ENCODE peak calls at places on chromosomes 16 and 17, in nine cellular contexts. V is esophagus squamous epithelium, A is A549, J is IMR-90, E is adrenal gland, X is HCT116, R is uterus, Q is Peyer's patch, N is GM12891. L is an unnamed sample.
A peak's percentile ranks its signal among the peaks of the same experiment; 100 is the strongest.

GRCh38 chr17:81285894-81286293 is 9.2 kb downstream of the SLC38A10 start:
- DNase-seq in R (no peak), Q (no peak), E (no peak), A (no peak), V (no peak), X (no peak), N (no peak), J (no peak), L (no peak)

GRCh38 chr16:66344533-66345145 is 21.9 kb upstream of the CDH5 start:
- DNase-seq in J (peak; percentile 48), X (no peak), E (peak; percentile 35), V (no peak), A (peak; percentile 31), R (no peak), N (no peak), Q (no peak), L (no peak)

GRCh38 chr16:88686439-88687253 is at the start of gene SNAI3:
- DNase-seq in X (peak; percentile 51), A (peak; percentile 63), Q (peak; percentile 96), N (peak; percentile 95), R (peak; percentile 58), V (no peak), E (peak; percentile 76), J (peak; percentile 24), L (peak; percentile 93)

GRCh38 chr17:59633658-59634359 is 14.1 kb downstream of the CLTC start:
- DNase-seq in V (no peak), R (no peak), A (no peak), X (no peak), J (no peak), Q (no peak), N (no peak), E (no peak), L (no peak)

GRCh38 chr16:19515765-19516164 is 6.1 kb downstream of the GDE1 start:
- DNase-seq in A (no peak), J (peak; percentile 50), X (no peak), N (no peak), V (no peak), R (no peak), Q (no peak), E (no peak), L (no peak)

GRCh38 chr16:74076568-74076967 is 220.0 kb upstream of the PSMD7 start:
- DNase-seq in E (no peak), V (no peak), X (no peak), N (no peak), Q (no peak), A (no peak), J (no peak), R (no peak), L (no peak)

GRCh38 chr16:528111-529011 is 849 bp downstream of the CAPN15 start:
- DNase-seq in R (peak; percentile 44), X (no peak), E (peak; percentile 43), A (peak; percentile 36), Q (peak; percentile 85), N (no peak), J (peak; percentile 61), V (no peak), L (peak; percentile 80)

GRCh38 chr17:1800240-1800639 is 29.5 kb downstream of the SMYD4 start:
- DNase-seq in Q (no peak), J (no peak), X (no peak), N (no peak), E (no peak), A (no peak), R (peak; percentile 8), V (no peak), L (no peak)

GRCh38 chr16:19578378-19578851 is 22.9 kb downstream of the VPS35L start:
- DNase-seq in R (no peak), V (no peak), N (no peak), X (no peak), Q (no peak), E (no peak), A (no peak), J (no peak), L (no peak)

GRCh38 chr17:37512442-37513070 is 22.9 kb downstream of the DUSP14 start:
- DNase-seq in E (no peak), N (no peak), A (no peak), X (no peak), Q (no peak), V (no peak), J (no peak), R (no peak), L (no peak)

GRCh38 chr17:21002309-21003006 is 40.4 kb downstream of the USP22 start:
- DNase-seq in R (no peak), J (no peak), X (no peak), E (no peak), N (no peak), A (no peak), Q (no peak), V (no peak), L (no peak)

GRCh38 chr16:51164167-51164566 is 13.1 kb upstream of the SALL1 start:
- DNase-seq in X (no peak), V (no peak), A (no peak), R (no peak), E (no peak), Q (no peak), N (no peak), J (peak; percentile 67), L (no peak)

GRCh38 chr17:9726291-9726690 is 65.1 kb downstream of the DHRS7C start:
- DNase-seq in V (no peak), X (no peak), Q (no peak), A (no peak), R (no peak), E (no peak), J (no peak), N (no peak), L (no peak)

GRCh38 chr17:61284174-61284573 is 115.5 kb upstream of the TBX2 start:
- DNase-seq in J (peak; percentile 93), V (no peak), X (no peak), N (no peak), A (no peak), R (no peak), Q (no peak), E (no peak), L (no peak)

GRCh38 chr17:2025220-2025621 is at the start of gene RTN4RL1:
- DNase-seq in J (no peak), R (peak; percentile 65), Q (peak; percentile 60), E (peak; percentile 91), X (peak; percentile 74), A (peak; percentile 80), N (peak; percentile 63), V (no peak), L (no peak)

GRCh38 chr16:24978370-24978914 is 36.7 kb downstream of the ARHGAP17 start:
- DNase-seq in A (no peak), R (no peak), Q (no peak), N (no peak), J (no peak), E (no peak), X (no peak), V (no peak), L (no peak)

DNA sequence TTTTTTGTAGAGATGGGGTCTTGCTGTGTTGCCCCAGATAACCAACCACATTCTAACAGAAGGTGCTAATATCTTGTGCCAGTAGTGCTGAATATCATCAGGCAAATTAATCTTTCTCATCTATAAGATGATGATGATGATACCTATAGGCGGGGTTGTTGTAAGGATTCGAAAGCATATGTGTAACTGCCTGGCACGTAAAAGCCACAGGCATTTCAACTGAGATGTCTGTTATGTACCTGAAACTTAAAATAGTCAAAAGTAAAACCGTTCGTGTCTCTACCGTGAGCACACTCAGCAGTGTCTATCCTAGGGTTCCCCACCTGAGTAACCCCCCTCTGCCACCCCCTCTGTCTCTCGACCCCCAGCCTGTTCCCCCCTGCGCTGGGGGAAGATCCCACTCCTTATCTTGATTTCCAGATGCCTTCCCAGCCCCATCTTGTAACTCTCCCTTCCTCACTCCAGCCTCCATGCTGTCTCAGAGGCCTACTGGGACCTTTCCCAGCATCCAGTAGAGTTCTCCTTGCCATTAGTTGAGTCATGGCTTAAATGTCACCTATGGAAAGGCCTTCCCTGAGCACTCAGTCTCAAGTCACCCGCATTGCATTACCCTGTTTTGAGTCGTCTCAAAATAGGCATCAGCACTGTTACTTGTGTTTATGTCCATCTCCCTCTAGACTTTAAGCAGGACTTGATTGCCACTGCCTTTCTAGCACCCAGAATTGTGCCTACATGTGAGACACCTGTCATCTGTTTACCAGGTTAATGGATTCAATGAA is 34.1 kb downstream of the CDRT15 start:
- DNase-seq in Q (no peak), A (no peak), X (no peak), E (no peak), V (no peak), R (no peak), J (no peak), N (no peak), L (no peak)
- TF ChIP-seq POLR2A in Q (no peak), A (no peak), X (no peak), E (no peak), V (no peak), R (no peak), J (no peak), N (no peak), L (no peak)

DNA sequence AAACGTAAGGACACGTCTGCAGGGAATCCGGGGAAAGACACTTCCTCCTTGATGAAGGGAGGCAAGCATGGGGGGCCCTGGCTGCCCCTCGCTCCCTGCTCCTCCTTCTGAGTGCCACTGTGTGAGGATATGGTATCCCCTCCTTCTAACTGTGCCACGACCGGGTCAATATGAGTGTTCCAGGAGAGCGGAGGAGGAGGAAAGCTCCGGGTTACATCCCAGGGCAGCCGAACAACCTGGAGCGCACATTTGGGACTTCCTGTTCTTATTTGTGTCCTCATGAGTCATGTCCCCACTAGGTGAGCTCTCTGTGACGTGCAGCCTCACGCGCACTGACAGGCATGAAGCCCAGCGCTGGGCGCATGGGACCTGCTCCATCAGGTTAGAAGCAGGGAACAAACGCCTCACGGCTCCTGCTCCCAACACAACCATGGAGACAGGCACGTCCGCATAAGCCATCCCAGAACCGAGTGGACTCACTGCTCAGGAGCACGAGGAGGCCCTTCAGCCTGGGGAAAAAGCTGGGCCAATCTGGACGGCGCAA is 92.9 kb upstream of the DNAH17 start:
- DNase-seq in A (no peak), X (no peak), E (no peak), V (no peak), R (no peak), J (no peak), N (no peak), Q (no peak), L (no peak)
- TF ChIP-seq POLR2A in A (no peak), X (no peak), E (no peak), V (no peak), R (no peak), J (no peak), N (no peak), Q (no peak), L (no peak)

DNA sequence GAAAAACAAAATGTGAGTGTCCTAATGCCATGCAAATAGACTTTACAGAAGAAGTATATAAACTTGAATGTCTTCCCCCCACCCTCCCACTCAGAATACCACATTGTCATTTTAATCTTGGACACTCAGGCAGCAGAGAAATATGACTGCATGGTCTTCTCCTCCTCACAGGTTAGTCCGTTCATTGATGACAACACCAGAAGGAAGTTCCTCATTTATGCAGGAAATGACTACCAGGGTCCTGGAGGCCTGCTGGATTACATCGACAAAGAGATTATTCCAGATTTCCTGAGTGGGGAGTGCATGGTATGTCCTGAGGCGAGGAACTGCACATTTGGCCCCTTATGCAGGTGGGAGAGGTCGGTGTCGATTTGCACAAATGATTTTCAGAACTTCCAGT is 65.8 kb downstream of the SEC14L1 start:
- DNase-seq in Q (no peak), A (no peak), R (no peak), E (no peak), N (no peak), X (no peak), J (peak; percentile 10), V (no peak), L (no peak)
- TF ChIP-seq POLR2A in Q (no peak), A (no peak), R (no peak), E (no peak), N (no peak), X (no peak), J (no peak), V (no peak), L (no peak)

GRCh38 chr16:86568677-86569623 is 2.3 kb downstream of the FOXC2 start:
- DNase-seq in R (no peak), N (no peak), E (no peak), Q (no peak), J (no peak), X (no peak), A (no peak), V (no peak), L (no peak)
- TF ChIP-seq POLR2A in R (no peak), N (no peak), E (no peak), Q (no peak), J (no peak), X (no peak), A (no peak), V (no peak), L (no peak)